ENCODE peak calls at places on chromosomes 7 and 10, in four cellular contexts. V is brain microvascular endothelial cell, Z is cardiac muscle cell, D is uterus. A is an unnamed sample.

GRCh38 chr10:112687647-112688046 is 240.6 kb downstream of the VTI1A start:
- DNase-seq in Z (no peak), V (peak), D (no peak), A (peak)

GRCh38 chr10:119654540-119654939 is 3.4 kb downstream of the BAG3 start:
- DNase-seq in D (no peak), Z (no peak), V (no peak), A (no peak)

GRCh38 chr7:94028768-94029167 is 24.6 kb upstream of the BET1 start:
- DNase-seq in V (no peak), Z (no peak), D (no peak), A (peak)

GRCh38 chr7:157306836-157307533 is 29.8 kb upstream of the DNAJB6 start:
- DNase-seq in D (no peak), V (no peak), Z (no peak), A (no peak)

GRCh38 chr10:27390681-27391080 is 113.4 kb upstream of the RAB18 start:
- DNase-seq in D (no peak), Z (no peak), V (no peak), A (peak)

GRCh38 chr10:100038561-100039071 is 28.9 kb upstream of the DNMBP start:
- DNase-seq in Z (no peak), V (no peak), D (no peak), A (peak)

GRCh38 chr10:124243702-124244121 is 150.3 kb upstream of the CHST15 start:
- DNase-seq in V (no peak), Z (no peak), D (no peak), A (no peak)

GRCh38 chr10:59387951-59388431 is 25.6 kb upstream of the FAM13C start:
- DNase-seq in Z (no peak), D (no peak), V (peak), A (peak)

GRCh38 chr10:94358480-94358879 is 4.3 kb downstream of the NOC3L start:
- DNase-seq in D (no peak), V (peak), Z (no peak), A (peak)

GRCh38 chr7:1112625-1113547 is 25.0 kb downstream of the GPER1 start:
- DNase-seq in D (no peak), V (no peak), Z (no peak), A (no peak)

GRCh38 chr7:103929808-103930415 is 59.5 kb downstream of the RELN start:
- DNase-seq in V (no peak), Z (no peak), D (no peak), A (no peak)

GRCh38 chr7:43138710-43139601 is 26.5 kb downstream of the HECW1 start:
- DNase-seq in D (no peak), V (peak), Z (no peak), A (peak)

GRCh38 chr10:114683593-114683992 is 25.5 kb upstream of the ABLIM1 start:
- DNase-seq in V (no peak), Z (no peak), D (no peak), A (no peak)

GRCh38 chr10:114685456-114685855 is 27.4 kb upstream of the ABLIM1 start:
- DNase-seq in Z (peak), D (no peak), V (no peak), A (no peak)

GRCh38 chr10:114686013-114686412 is 27.9 kb upstream of the ABLIM1 start:
- DNase-seq in Z (no peak), D (no peak), V (no peak), A (no peak)

GRCh38 chr10:114684085-114684821 is 26.2 kb upstream of the ABLIM1 start:
- DNase-seq in V (no peak), Z (no peak), D (peak), A (peak)

GRCh38 chr10:114684822-114685209 is 26.7 kb upstream of the ABLIM1 start:
- DNase-seq in Z (no peak), V (peak), D (no peak), A (peak)
- H3K4me3 ChIP-seq in Z (no peak), V (no peak), D (no peak), A (no peak)

GRCh38 chr7:132239422-132239994 is 336.8 kb downstream of the PLXNA4 start:
- DNase-seq in V (no peak), Z (no peak), D (no peak), A (no peak)
- TF ChIP-seq CTCF in V (no peak), Z (no peak), D (no peak), A (no peak)

GRCh38 chr7:130734525-130735272 is 692 bp upstream of the KLF14 start:
- DNase-seq in Z (peak), V (no peak), D (no peak), A (peak)

GRCh38 chr7:130736298-130736900 is 2.4 kb upstream of the KLF14 start:
- DNase-seq in D (no peak), V (no peak), Z (no peak), A (no peak)

GRCh38 chr7:130733866-130734524 is at the start of gene KLF14:
- DNase-seq in Z (peak), V (no peak), D (peak), A (peak)

GRCh38 chr7:130735273-130735716 is 1.3 kb upstream of the KLF14 start:
- DNase-seq in Z (no peak), D (no peak), V (no peak), A (no peak)

DNA sequence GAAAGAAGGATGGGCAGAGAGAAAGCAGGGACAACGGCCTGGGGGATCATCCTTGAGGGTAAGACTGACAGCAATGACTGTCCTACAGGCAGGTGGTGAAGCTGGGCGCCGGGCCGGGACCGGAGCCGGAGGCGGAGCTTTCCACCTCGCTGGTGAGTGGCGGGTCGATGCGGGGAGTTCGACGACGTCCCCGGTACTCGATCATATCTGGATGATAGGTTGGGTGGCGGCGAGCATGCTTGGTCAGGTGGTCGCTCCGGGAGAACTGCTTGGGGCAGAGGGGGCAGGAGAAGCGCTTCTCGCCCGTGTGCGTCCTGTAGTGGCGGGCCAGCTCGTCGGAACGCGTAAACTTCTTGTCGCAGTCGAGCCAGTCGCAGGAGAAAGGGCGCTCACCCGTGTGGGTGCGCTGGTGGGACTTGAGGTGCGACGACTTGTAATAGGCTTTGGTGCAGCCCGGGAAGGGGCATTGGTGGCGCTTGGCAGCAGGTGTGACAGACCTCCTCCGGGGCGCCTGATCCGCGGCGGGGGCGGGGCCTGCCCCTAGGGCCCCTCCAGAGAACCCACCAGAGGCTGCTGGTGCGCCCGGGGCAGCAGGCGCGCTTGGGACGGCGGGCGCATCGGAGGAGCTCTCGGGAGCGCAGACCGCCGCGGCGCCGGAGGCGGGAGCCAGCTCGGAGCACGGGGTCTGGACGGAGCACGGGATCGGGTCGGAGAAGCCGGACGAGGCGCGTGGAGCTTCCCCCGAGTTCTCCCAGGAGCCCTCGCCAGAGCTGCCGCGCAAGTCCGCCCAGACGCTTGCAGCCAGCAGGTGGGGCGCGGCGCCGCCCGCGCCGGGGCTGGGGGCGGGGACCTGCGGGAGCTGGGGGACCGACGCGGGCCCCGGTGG is 784 bp downstream of the KLF14 start:
- DNase-seq in V (no peak), Z (peak), D (peak), A (peak)
- H3K4me3 ChIP-seq in V (peak), Z (peak), D (no peak), A (no peak)

GRCh38 chr7:112573302-112574039 is 92.7 kb downstream of the LSMEM1 start:
- DNase-seq in D (no peak), Z (no peak), V (no peak), A (peak)
- TF ChIP-seq CTCF in D (no peak), Z (no peak), V (no peak), A (no peak)

DNA sequence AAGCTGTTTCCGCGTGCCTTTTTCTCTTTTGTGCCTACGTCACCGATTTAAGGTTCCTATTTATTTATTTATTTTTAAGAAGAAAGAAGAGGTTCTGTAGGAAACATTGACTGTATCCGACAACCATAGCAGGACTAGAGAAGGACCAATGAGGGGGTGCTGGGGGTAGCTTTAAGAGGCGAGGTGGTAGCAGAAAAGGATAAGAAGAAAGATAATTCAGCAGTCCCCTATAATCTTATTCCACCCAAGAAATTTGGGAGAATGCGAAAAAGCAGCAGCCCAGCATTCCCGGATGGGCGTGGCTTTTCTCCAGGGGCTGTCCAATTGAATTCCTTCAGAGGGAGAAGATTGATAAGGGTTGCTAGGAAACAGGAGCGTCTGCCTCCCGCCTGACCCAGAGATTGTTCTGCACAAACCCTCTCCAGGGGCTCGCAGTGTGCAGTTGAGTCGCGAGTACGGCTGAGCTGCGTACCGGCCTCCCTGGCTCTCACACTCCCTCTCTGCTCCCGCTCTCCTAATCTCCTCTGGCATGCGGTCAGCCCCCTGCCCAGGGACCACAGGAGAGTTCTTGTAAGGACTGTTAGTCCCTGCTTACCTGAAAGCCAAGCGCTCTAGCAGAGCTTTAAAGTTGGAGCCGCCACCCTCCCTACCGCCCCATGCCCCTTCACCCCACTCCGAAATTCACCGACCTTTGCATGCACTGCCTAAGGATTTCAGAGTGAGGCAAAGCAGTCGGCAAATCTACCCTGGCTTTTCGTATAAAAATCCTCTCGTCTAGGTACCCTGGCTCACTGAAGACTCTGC is at the start of gene GRM3:
- DNase-seq in V (peak), Z (peak), D (no peak), A (no peak)
- H3K4me3 ChIP-seq in V (peak), Z (peak), D (no peak), A (no peak)

DNA sequence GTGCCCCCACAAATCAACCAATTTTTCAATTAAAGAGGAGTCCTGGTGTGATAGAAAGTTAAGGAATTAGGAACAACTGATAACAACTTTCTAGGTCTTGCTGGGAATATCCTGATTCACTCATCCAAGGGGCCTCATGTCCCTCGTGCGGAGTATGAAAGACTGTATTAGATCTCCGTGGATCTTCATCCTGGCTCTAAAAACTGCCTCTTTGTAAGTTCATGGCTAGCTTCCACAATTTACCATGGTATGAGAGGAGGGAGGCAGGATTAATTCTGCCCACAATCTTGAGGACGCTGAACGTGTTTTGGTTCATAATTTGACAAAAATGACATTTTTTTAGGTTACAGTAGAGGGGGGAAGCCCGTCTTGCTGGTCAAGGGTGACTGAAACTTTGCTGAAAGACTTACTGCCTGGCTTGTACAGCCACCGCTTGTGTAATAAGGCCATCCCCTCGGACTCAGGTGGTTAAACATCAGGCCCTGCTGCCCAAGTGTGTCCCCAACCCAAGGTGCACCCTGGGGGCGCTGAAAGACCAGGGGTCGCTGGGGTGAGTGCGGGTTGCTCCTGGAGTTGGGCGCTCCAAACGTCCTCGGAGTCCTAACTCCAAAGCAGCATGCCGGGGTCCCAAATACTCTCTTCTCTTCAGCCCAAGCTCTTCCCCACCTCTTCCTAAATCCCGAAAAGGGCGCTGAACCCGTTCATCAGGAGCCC is 750 bp downstream of the HIBADH start:
- DNase-seq in Z (no peak), V (no peak), D (peak), A (peak)
- TF ChIP-seq CTCF in Z (no peak), V (no peak), D (no peak), A (no peak)

GRCh38 chr7:154748387-154748786 is 254.5 kb downstream of the PAXIP1 start:
- DNase-seq in D (no peak), V (no peak), Z (no peak), A (no peak)

GRCh38 chr7:154757756-154758155 is 245.2 kb downstream of the PAXIP1 start:
- DNase-seq in V (no peak), D (no peak), Z (no peak), A (no peak)

GRCh38 chr7:154750353-154750801 is 252.5 kb downstream of the PAXIP1 start:
- DNase-seq in V (no peak), D (no peak), Z (no peak), A (no peak)

DNA sequence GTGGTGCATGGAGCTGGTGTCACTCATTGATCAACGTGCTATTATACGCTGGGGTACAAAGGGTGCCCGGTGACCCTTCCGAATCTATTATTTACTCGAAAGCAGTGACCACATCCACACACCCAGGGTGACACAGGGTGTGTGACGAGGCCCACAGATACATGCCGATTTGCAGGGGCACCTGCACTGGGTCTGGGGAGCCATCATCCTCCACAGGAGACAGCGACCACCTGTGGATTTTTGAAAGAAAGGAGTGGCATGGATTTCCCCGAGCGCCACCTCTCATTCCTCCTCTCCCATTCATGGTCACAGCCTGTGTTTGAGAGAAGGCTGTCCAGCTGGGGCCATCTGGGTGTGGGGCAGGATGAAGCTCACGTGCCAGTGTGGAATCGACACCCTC is 249.7 kb downstream of the PAXIP1 start:
- DNase-seq in Z (no peak), V (no peak), D (no peak), A (no peak)
- H3K4me3 ChIP-seq in Z (no peak), V (no peak), D (no peak), A (no peak)

GRCh38 chr10:64089648-64090047 is 568.4 kb downstream of the REEP3 start:
- DNase-seq in V (no peak), Z (no peak), D (no peak), A (no peak)

GRCh38 chr10:64090865-64091264 is 569.7 kb downstream of the REEP3 start:
- DNase-seq in D (no peak), V (no peak), Z (no peak), A (no peak)

GRCh38 chr10:64093304-64093703 is 572.1 kb downstream of the REEP3 start:
- DNase-seq in V (no peak), Z (no peak), D (no peak), A (no peak)

GRCh38 chr10:64093946-64094560 is 572.9 kb downstream of the REEP3 start:
- DNase-seq in Z (no peak), D (no peak), V (no peak), A (no peak)

DNA sequence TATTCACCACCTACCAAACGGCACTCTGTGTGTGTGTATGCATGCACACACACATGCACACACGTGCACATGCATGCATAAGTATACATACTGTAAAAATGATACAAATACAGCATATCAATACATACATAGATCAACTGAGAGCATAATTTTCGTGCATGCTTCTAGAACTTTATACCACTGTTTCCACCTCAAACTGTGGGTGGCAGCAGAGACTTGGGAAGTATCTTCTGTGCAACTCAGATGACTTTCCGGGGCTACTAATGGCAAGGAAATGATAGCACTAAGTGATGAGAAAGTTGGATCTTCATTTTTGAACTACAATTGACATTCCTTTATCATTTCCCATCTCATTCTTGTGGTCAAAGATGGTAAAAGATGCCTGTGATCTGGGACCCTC is 570.7 kb downstream of the REEP3 start:
- DNase-seq in D (no peak), V (peak), Z (peak), A (no peak)
- TF ChIP-seq CTCF in D (peak), V (peak), Z (peak), A (peak)

GRCh38 chr10:132848306-132848705 is 62.4 kb upstream of the NKX6-2 start:
- DNase-seq in V (no peak), Z (peak), D (peak), A (no peak)
- H3K4me3 ChIP-seq in V (no peak), Z (no peak), D (no peak), A (no peak)

DNA sequence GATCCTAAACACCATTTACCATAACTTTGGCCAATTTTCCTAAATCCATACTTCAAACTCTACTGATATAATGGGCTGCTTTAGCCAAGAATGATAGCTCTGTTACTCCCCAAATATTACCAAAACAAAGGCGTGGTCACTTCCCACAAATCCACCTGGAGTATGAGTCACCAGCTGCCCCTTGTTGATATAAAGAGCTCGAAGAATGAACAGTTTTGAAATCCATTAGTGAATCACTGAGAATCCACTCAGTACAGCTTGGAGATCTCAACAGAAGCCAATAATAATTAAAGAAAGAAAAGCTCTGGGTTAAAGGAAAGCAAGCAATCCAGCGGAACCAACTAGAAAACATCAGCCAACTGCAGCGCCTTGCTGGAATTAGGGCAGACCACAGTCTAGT is 576.1 kb upstream of the C7orf33 start:
- DNase-seq in Z (no peak), D (no peak), V (no peak), A (no peak)
- TF ChIP-seq CTCF in Z (no peak), D (no peak), V (no peak), A (no peak)